ENCODE peak calls at places on chromosomes 12 and 14, in nine cellular contexts. P is CD8-positive, alpha-beta T cell; O is amniotic stem cell; B is astrocyte of the cerebellum; Z is kidney tubule cell; J is GM03348; U is ELF-1; Y is mesothelial cell of epicardium; X is amniotic epithelial cell. R is an unnamed sample.

GRCh38 chr14:74085047-74085637 is 386 bp downstream of the LIN52 start:
- DNase-seq in P (no peak), O (peak), B (no peak), Z (peak), J (peak), U (peak), Y (no peak), X (peak), R (peak)

GRCh38 chr12:42854208-42854607 is 264.7 kb upstream of the PRICKLE1 start:
- DNase-seq in P (no peak), O (no peak), B (peak), Z (peak), J (no peak), U (no peak), Y (no peak), X (no peak), R (no peak)

GRCh38 chr12:53561590-53561953 is 54.3 kb upstream of the NPFF start:
- DNase-seq in P (no peak), O (peak), B (peak), Z (peak), J (peak), U (no peak), Y (no peak), X (peak), R (peak)

GRCh38 chr12:132465269-132466190 is 24.4 kb upstream of the FBRSL1 start:
- DNase-seq in P (no peak), O (no peak), B (no peak), Z (no peak), J (no peak), U (no peak), Y (no peak), X (no peak), R (no peak)

GRCh38 chr12:5377997-5378596 is 53.8 kb upstream of the NTF3 start:
- DNase-seq in P (no peak), O (no peak), B (no peak), Z (peak), J (no peak), U (peak), Y (peak), X (no peak), R (peak)

GRCh38 chr14:105468621-105469241 is 5.9 kb upstream of the CRIP2 start:
- DNase-seq in P (no peak), O (no peak), B (no peak), Z (no peak), J (no peak), U (no peak), Y (no peak), X (no peak), R (no peak)

GRCh38 chr12:6779667-6780459 is 7.5 kb downstream of the LAG3 start:
- DNase-seq in P (no peak), O (no peak), B (no peak), Z (peak), J (no peak), U (no peak), Y (no peak), X (no peak), R (no peak)

GRCh38 chr12:75862692-75863471 is 168.7 kb downstream of the PHLDA1 start:
- DNase-seq in P (no peak), O (peak), B (no peak), Z (peak), J (peak), U (no peak), Y (no peak), X (peak), R (no peak)

GRCh38 chr14:33914676-33915516 is 36.0 kb downstream of the EGLN3 start:
- DNase-seq in P (no peak), O (no peak), B (peak), Z (peak), J (peak), U (peak), Y (no peak), X (peak), R (peak)

GRCh38 chr14:81001447-81001846 is 46.0 kb downstream of the TSHR start:
- DNase-seq in P (no peak), O (no peak), B (no peak), Z (no peak), J (no peak), U (no peak), Y (no peak), X (no peak), R (no peak)

GRCh38 chr14:73477618-73478266 is 13.0 kb upstream of the RIOX1 start:
- DNase-seq in P (no peak), O (no peak), B (no peak), Z (no peak), J (peak), U (no peak), Y (no peak), X (peak), R (peak)

GRCh38 chr14:99522457-99522891 is 41.3 kb downstream of the CCNK start:
- DNase-seq in P (no peak), O (peak), B (no peak), Z (no peak), J (peak), U (peak), Y (no peak), X (peak), R (no peak)

GRCh38 chr14:91364524-91365270 is 52.9 kb downstream of the CCDC88C start:
- DNase-seq in P (no peak), O (no peak), B (no peak), Z (no peak), J (no peak), U (no peak), Y (no peak), X (no peak), R (no peak)

GRCh38 chr14:96131836-96132235 is 72.8 kb upstream of the BDKRB2 start:
- DNase-seq in P (no peak), O (no peak), B (no peak), Z (no peak), J (no peak), U (no peak), Y (no peak), X (no peak), R (no peak)

GRCh38 chr12:18483723-18484325 is 222.5 kb downstream of the PIK3C2G start:
- DNase-seq in P (no peak), O (no peak), B (no peak), Z (no peak), J (no peak), U (peak), Y (no peak), X (no peak), R (no peak)

GRCh38 chr12:4450551-4451112 is 5.0 kb upstream of the FGF6 start:
- DNase-seq in P (no peak), O (no peak), B (peak), Z (no peak), J (no peak), U (peak), Y (no peak), X (no peak), R (peak)

GRCh38 chr14:79229383-79229875 is 981.9 kb downstream of the DIO2 start:
- DNase-seq in P (no peak), O (no peak), B (no peak), Z (no peak), J (no peak), U (peak), Y (no peak), X (peak), R (no peak)

GRCh38 chr14:96309907-96310330 is 53.2 kb downstream of the ATG2B start:
- DNase-seq in P (no peak), O (no peak), B (no peak), Z (peak), J (no peak), U (no peak), Y (no peak), X (no peak), R (no peak)

GRCh38 chr12:69569236-69569635 is 16.0 kb upstream of the CCT2 start:
- DNase-seq in P (no peak), O (no peak), B (no peak), Z (peak), J (peak), U (no peak), Y (no peak), X (peak), R (no peak)

GRCh38 chr12:64797156-64797555 is 27.3 kb upstream of the TBC1D30 start:
- DNase-seq in P (no peak), O (no peak), B (no peak), Z (no peak), J (no peak), U (no peak), Y (no peak), X (no peak), R (no peak)

GRCh38 chr12:75750950-75751349 is 239.5 kb upstream of the KRR1 start:
- DNase-seq in P (no peak), O (peak), B (peak), Z (peak), J (peak), U (no peak), Y (no peak), X (peak), R (peak)

GRCh38 chr14:32013083-32013482 is 64.0 kb upstream of the ARHGAP5 start:
- DNase-seq in P (no peak), O (no peak), B (no peak), Z (no peak), J (no peak), U (no peak), Y (no peak), X (no peak), R (no peak)

GRCh38 chr14:104119700-104120251 is 18.6 kb upstream of the KIF26A start:
- DNase-seq in P (no peak), O (no peak), B (no peak), Z (no peak), J (no peak), U (no peak), Y (peak), X (no peak), R (no peak)

GRCh38 chr12:64780531-64781373 is 21.5 kb upstream of the GNS start:
- DNase-seq in P (no peak), O (no peak), B (no peak), Z (peak), J (peak), U (peak), Y (peak), X (no peak), R (peak)

GRCh38 chr12:85823436-85824179 is 12.6 kb downstream of the RASSF9 start:
- DNase-seq in P (no peak), O (no peak), B (peak), Z (peak), J (peak), U (no peak), Y (no peak), X (peak), R (no peak)